ENCODE peak calls at places on chromosomes 6 and 20, in five cellular contexts. One of them, this sample, is unnamed.

GRCh38 chr6:157885211-157885788 is 62.3 kb downstream of the SNX9 start:
- DNase-seq in IMR-90: no peak
- DNase-seq in substantia nigra: no peak
- DNase-seq in ELF-1: no peak
- DNase-seq in activated CD8-positive, alpha-beta memory T cell treated with anti-CD3 and anti-CD28 coated beads for 48 hours: no peak
- DNase-seq in this sample: no peak

GRCh38 chr20:38256966-38257365 is 3.6 kb downstream of the KIAA1755 start:
- DNase-seq in IMR-90: no peak
- DNase-seq in substantia nigra: no peak
- DNase-seq in ELF-1: no peak
- DNase-seq in activated CD8-positive, alpha-beta memory T cell treated with anti-CD3 and anti-CD28 coated beads for 48 hours: no peak
- DNase-seq in this sample: no peak

GRCh38 chr6:71419217-71419953 is 130.8 kb downstream of the OGFRL1 start:
- DNase-seq in IMR-90: peak
- DNase-seq in substantia nigra: no peak
- DNase-seq in ELF-1: peak
- DNase-seq in activated CD8-positive, alpha-beta memory T cell treated with anti-CD3 and anti-CD28 coated beads for 48 hours: no peak
- DNase-seq in this sample: no peak

GRCh38 chr6:28996844-28997502 is 8.1 kb downstream of the ZNF311 start:
- DNase-seq in IMR-90: peak
- DNase-seq in substantia nigra: no peak
- DNase-seq in ELF-1: no peak
- DNase-seq in activated CD8-positive, alpha-beta memory T cell treated with anti-CD3 and anti-CD28 coated beads for 48 hours: no peak
- DNase-seq in this sample: no peak

GRCh38 chr20:33724439-33725094 is 4.5 kb upstream of the PXMP4 start:
- DNase-seq in IMR-90: no peak
- DNase-seq in substantia nigra: no peak
- DNase-seq in ELF-1: no peak
- DNase-seq in activated CD8-positive, alpha-beta memory T cell treated with anti-CD3 and anti-CD28 coated beads for 48 hours: no peak
- DNase-seq in this sample: no peak

GRCh38 chr6:115091461-115091860 is 748.6 kb upstream of the HS3ST5 start:
- DNase-seq in IMR-90: no peak
- DNase-seq in substantia nigra: no peak
- DNase-seq in ELF-1: no peak
- DNase-seq in activated CD8-positive, alpha-beta memory T cell treated with anti-CD3 and anti-CD28 coated beads for 48 hours: no peak
- DNase-seq in this sample: no peak

GRCh38 chr6:16446241-16446640 is 207.9 kb downstream of the GMPR start:
- DNase-seq in IMR-90: no peak
- DNase-seq in substantia nigra: no peak
- DNase-seq in ELF-1: no peak
- DNase-seq in activated CD8-positive, alpha-beta memory T cell treated with anti-CD3 and anti-CD28 coated beads for 48 hours: no peak
- DNase-seq in this sample: no peak

GRCh38 chr6:149213829-149214228 is 103.7 kb upstream of the TAB2 start:
- DNase-seq in IMR-90: peak
- DNase-seq in substantia nigra: no peak
- DNase-seq in ELF-1: no peak
- DNase-seq in activated CD8-positive, alpha-beta memory T cell treated with anti-CD3 and anti-CD28 coated beads for 48 hours: no peak
- DNase-seq in this sample: no peak

GRCh38 chr6:167759206-167759605 is 67.5 kb upstream of the AFDN start:
- DNase-seq in IMR-90: no peak
- DNase-seq in substantia nigra: no peak
- DNase-seq in ELF-1: no peak
- DNase-seq in activated CD8-positive, alpha-beta memory T cell treated with anti-CD3 and anti-CD28 coated beads for 48 hours: no peak
- DNase-seq in this sample: no peak

GRCh38 chr6:5214570-5215052 is 46.1 kb downstream of the LYRM4 start:
- DNase-seq in IMR-90: peak
- DNase-seq in substantia nigra: peak
- DNase-seq in ELF-1: peak
- DNase-seq in activated CD8-positive, alpha-beta memory T cell treated with anti-CD3 and anti-CD28 coated beads for 48 hours: no peak
- DNase-seq in this sample: no peak

GRCh38 chr6:124881898-124882579 is 80.2 kb upstream of the RNF217 start:
- DNase-seq in IMR-90: peak
- DNase-seq in substantia nigra: no peak
- DNase-seq in ELF-1: peak
- DNase-seq in activated CD8-positive, alpha-beta memory T cell treated with anti-CD3 and anti-CD28 coated beads for 48 hours: no peak
- DNase-seq in this sample: peak

GRCh38 chr20:63176035-63176434 is 39.9 kb downstream of the YTHDF1 start:
- DNase-seq in IMR-90: no peak
- DNase-seq in substantia nigra: no peak
- DNase-seq in ELF-1: no peak
- DNase-seq in activated CD8-positive, alpha-beta memory T cell treated with anti-CD3 and anti-CD28 coated beads for 48 hours: no peak
- DNase-seq in this sample: no peak

GRCh38 chr6:70530023-70530422 is 36.7 kb upstream of the SDHAF4 start:
- DNase-seq in IMR-90: no peak
- DNase-seq in substantia nigra: no peak
- DNase-seq in ELF-1: no peak
- DNase-seq in activated CD8-positive, alpha-beta memory T cell treated with anti-CD3 and anti-CD28 coated beads for 48 hours: no peak
- DNase-seq in this sample: no peak

GRCh38 chr6:136274062-136274461 is 15.6 kb downstream of the BCLAF1 start:
- DNase-seq in IMR-90: no peak
- DNase-seq in substantia nigra: no peak
- DNase-seq in ELF-1: no peak
- DNase-seq in activated CD8-positive, alpha-beta memory T cell treated with anti-CD3 and anti-CD28 coated beads for 48 hours: no peak
- DNase-seq in this sample: no peak

GRCh38 chr20:40617594-40617993 is 71.4 kb downstream of the MAFB start:
- DNase-seq in IMR-90: no peak
- DNase-seq in substantia nigra: no peak
- DNase-seq in ELF-1: no peak
- DNase-seq in activated CD8-positive, alpha-beta memory T cell treated with anti-CD3 and anti-CD28 coated beads for 48 hours: no peak
- DNase-seq in this sample: no peak

GRCh38 chr6:166736606-166737005 is 109.6 kb upstream of the RPS6KA2 start:
- DNase-seq in IMR-90: peak
- DNase-seq in substantia nigra: no peak
- DNase-seq in ELF-1: peak
- DNase-seq in activated CD8-positive, alpha-beta memory T cell treated with anti-CD3 and anti-CD28 coated beads for 48 hours: no peak
- DNase-seq in this sample: peak

This sample was measured in skeletal muscle cell.